ENCODE peak calls at places on chromosomes 4 and X, in five cellular contexts. P is fibroblast of lung, I is fibroblast of pulmonary artery, D is AG09319, Z is astrocyte of the cerebellum. J is an unnamed sample.

GRCh38 chr4:25212822-25213221 is 21.0 kb upstream of the PI4K2B start:
- DNase-seq in I (no peak), Z (no peak), P (no peak), D (no peak), J (no peak)

GRCh38 chrX:10111364-10112148 is 45.2 kb upstream of the CLCN4 start:
- DNase-seq in D (no peak), P (no peak), Z (no peak), I (no peak), J (no peak)

GRCh38 chr4:122584517-122584916 is 36.3 kb downstream of the IL21 start:
- DNase-seq in P (peak; percentile 84), Z (peak; percentile 78), I (peak; percentile 88), D (peak; percentile 16), J (peak; percentile 83)

GRCh38 chr4:63212075-63212474 is 1197.2 kb downstream of the TECRL start:
- DNase-seq in P (peak; percentile 3), D (no peak), I (no peak), Z (peak; percentile 4), J (peak; percentile 7)

GRCh38 chr4:149605601-149606378 is 209.9 kb downstream of the IQCM start:
- DNase-seq in I (peak; percentile 23), D (no peak), P (peak; percentile 85), Z (no peak), J (peak; percentile 26)

GRCh38 chrX:16212436-16212835 is 45.2 kb downstream of the MAGEB17 start:
- DNase-seq in P (no peak), D (no peak), Z (no peak), I (peak; percentile 37), J (peak; percentile 40)

GRCh38 chr4:47705326-47705981 is 132.4 kb downstream of the CORIN start:
- DNase-seq in P (peak; percentile 15), I (peak; percentile 35), Z (no peak), D (no peak), J (peak; percentile 78)

GRCh38 chr4:92305148-92305877 is 1.5 kb downstream of the GRID2 start:
- DNase-seq in P (peak; percentile 72), D (no peak), Z (peak; percentile 27), I (peak; percentile 62), J (peak; percentile 48)

GRCh38 chr4:143358923-143359694 is 22.4 kb downstream of the GAB1 start:
- DNase-seq in D (no peak), P (peak; percentile 69), I (peak; percentile 83), Z (no peak), J (peak; percentile 93)

GRCh38 chrX:68921937-68922456 is 93.2 kb downstream of the EFNB1 start:
- DNase-seq in D (no peak), I (no peak), Z (no peak), P (no peak), J (no peak)

GRCh38 chr4:81237791-81238190 is 22.8 kb upstream of the PRKG2 start:
- DNase-seq in Z (no peak), P (no peak), I (no peak), D (no peak), J (no peak)

GRCh38 chr4:177699365-177700213 is 257.4 kb upstream of the AGA start:
- DNase-seq in D (no peak), I (peak; percentile 23), Z (peak; percentile 49), P (peak; percentile 80), J (peak; percentile 20)

GRCh38 chr4:26050212-26050643 is 136.2 kb downstream of the SMIM20 start:
- DNase-seq in P (no peak), I (no peak), Z (no peak), D (no peak), J (no peak)

GRCh38 chr4:88843067-88843723 is 145.6 kb upstream of the NAP1L5 start:
- DNase-seq in D (no peak), I (no peak), Z (no peak), P (no peak), J (peak; percentile 47)

GRCh38 chr4:123667496-123667895 is 270.9 kb downstream of the SPRY1 start:
- DNase-seq in Z (no peak), D (no peak), P (peak; percentile 70), I (peak; percentile 27), J (no peak)

GRCh38 chr4:118264096-118264495 is 88.7 kb downstream of the PRSS12 start:
- DNase-seq in Z (no peak), I (no peak), D (no peak), P (no peak), J (no peak)

GRCh38 chr4:29467044-29467717 is 1253.0 kb upstream of the PCDH7 start:
- DNase-seq in I (peak; percentile 5), Z (no peak), D (no peak), P (peak; percentile 1), J (no peak)

GRCh38 chrX:125202486-125203378 is 116.9 kb upstream of the TEX13C start:
- DNase-seq in P (no peak), D (no peak), Z (no peak), I (no peak), J (no peak)

GRCh38 chr4:13721894-13722293 is 94.4 kb upstream of the BOD1L1 start:
- DNase-seq in Z (no peak), P (no peak), I (no peak), D (no peak), J (no peak)

GRCh38 chrX:47595701-47596655 is 13.7 kb downstream of the TIMP1 start:
- DNase-seq in P (peak; percentile 83), Z (peak; percentile 33), I (peak; percentile 94), D (no peak), J (peak; percentile 93)

GRCh38 chr4:113996599-113997177 is 17.2 kb upstream of the ARSJ start:
- DNase-seq in P (peak; percentile 55), I (no peak), D (no peak), Z (no peak), J (no peak)

GRCh38 chrX:6729581-6729980 is 194.7 kb upstream of the VCX3A start:
- DNase-seq in Z (no peak), P (no peak), I (no peak), D (no peak), J (no peak)

GRCh38 chr4:15955670-15956069 is 7.3 kb downstream of the FGFBP2 start:
- DNase-seq in I (peak; percentile 23), Z (no peak), D (no peak), P (peak; percentile 13), J (peak; percentile 54)

GRCh38 chr4:124135409-124135813 is 577.1 kb downstream of the ANKRD50 start:
- DNase-seq in D (peak; percentile 8), Z (peak; percentile 96), P (peak; percentile 98), I (peak; percentile 83), J (peak; percentile 66)

GRCh38 chrX:39425124-39425806 is 624.0 kb downstream of the MID1IP1 start:
- DNase-seq in P (no peak), Z (no peak), I (no peak), D (no peak), J (no peak)

GRCh38 chr4:90546114-90546513 is 418.9 kb downstream of the CCSER1 start:
- DNase-seq in Z (no peak), I (peak; percentile 3), D (no peak), P (peak; percentile 3), J (no peak)

GRCh38 chr4:98261291-98262271 is at the start of gene RAP1GDS1:
- DNase-seq in Z (peak; percentile 29), D (peak; percentile 20), I (peak; percentile 76), P (peak; percentile 80), J (peak; percentile 78)

GRCh38 chrX:41275661-41276609 is 58.0 kb upstream of the DDX3X start:
- DNase-seq in D (peak; percentile 24), Z (no peak), P (peak; percentile 48), I (peak; percentile 63), J (peak; percentile 59)

GRCh38 chrX:103066606-103067005 is 2.6 kb upstream of the BEX1 start:
- DNase-seq in D (no peak), P (peak; percentile 9), Z (peak; percentile 1), I (peak; percentile 42), J (peak; percentile 62)

GRCh38 chrX:13851996-13852695 is 35.3 kb upstream of the GPM6B start:
- DNase-seq in P (no peak), I (no peak), D (no peak), Z (no peak), J (no peak)
- TF ChIP-seq CTCF in P (no peak), I (no peak), D (no peak), Z (no peak), J (no peak)

GRCh38 chr4:1009647-1010521 is 1.5 kb upstream of the FGFRL1 start:
- DNase-seq in P (peak; percentile 23), Z (no peak), I (peak; percentile 56), D (no peak), J (peak; percentile 61)
- TF ChIP-seq CTCF in P (peak; percentile 7), Z (peak; percentile 13), I (no peak), D (peak; percentile 10), J (peak; percentile 23)

DNA sequence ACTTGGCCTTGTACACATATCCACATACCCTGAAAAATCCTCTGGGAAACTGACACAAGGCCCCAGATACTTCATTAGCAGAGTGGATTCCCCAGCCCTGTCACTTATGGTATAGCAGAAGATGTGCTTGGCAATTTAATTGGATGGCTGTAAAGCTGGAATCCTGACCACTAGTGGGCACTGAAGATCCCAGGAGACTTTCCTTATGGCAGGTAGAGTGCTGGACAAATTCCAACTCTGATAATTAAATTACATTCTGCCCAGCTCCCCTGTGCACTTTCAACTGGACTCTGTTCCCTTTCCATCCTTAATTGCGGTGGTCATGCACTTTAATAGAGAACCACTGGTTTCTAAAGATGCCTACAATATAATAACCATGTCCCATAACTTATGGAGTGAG is 119.8 kb downstream of the DCK start:
- DNase-seq in Z (no peak), P (no peak), I (no peak), D (no peak), J (no peak)
- TF ChIP-seq CTCF in Z (no peak), P (no peak), I (peak; percentile 10), D (no peak), J (peak; percentile 32)

GRCh38 chrX:143648705-143649104 is 12.8 kb upstream of the SLITRK4 start:
- DNase-seq in D (no peak), Z (no peak), I (no peak), P (no peak), J (no peak)
- TF ChIP-seq CTCF in D (no peak), Z (no peak), I (peak; percentile 19), P (no peak), J (no peak)

GRCh38 chr4:135319685-135320084 is 1118.1 kb upstream of the PABPC4L start:
- DNase-seq in Z (no peak), D (no peak), I (peak; percentile 1), P (no peak), J (peak; percentile 27)
- TF ChIP-seq CTCF in Z (peak; percentile 8), D (no peak), I (peak; percentile 10), P (no peak), J (peak; percentile 29)

DNA sequence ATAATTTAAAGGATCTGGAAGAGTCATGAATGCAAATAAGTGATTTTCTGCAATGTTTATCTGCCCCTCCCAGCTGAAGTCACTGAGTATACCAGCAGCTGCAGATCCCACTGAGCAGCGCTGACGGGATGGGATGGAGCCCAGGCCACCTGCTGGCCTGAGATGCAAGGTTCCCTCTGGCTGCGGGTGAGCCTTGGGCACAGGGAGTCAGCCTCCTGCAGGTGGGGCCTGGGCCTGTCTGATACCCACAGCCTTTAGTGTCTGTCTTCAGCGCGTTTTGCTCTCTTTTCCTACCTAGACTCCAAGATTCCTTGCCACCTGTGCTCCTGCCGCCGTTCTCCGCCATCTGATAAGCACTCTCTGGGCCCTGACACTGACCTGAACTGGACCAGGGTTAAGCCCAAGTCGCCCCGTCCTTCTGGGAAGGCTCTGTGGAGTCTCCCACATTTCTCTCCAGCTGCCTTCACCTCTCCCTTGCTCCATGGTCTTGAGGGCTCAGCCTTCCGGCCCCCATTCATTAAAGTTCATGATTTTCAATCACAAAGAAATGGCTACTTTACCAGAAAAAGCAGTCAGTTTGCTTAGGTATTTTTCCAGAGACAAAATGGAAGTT is 223.1 kb upstream of the FAT1 start:
- DNase-seq in P (peak; percentile 37), D (no peak), Z (no peak), I (peak; percentile 42), J (peak; percentile 60)
- TF ChIP-seq CTCF in P (no peak), D (peak; percentile 2), Z (peak; percentile 44), I (peak; percentile 37), J (peak; percentile 62)

GRCh38 chr4:176123710-176124407 is 58.2 kb downstream of the WDR17 start:
- DNase-seq in D (no peak), P (peak; percentile 6), Z (no peak), I (peak; percentile 21), J (peak; percentile 33)
- TF ChIP-seq CTCF in D (peak; percentile 60), P (peak; percentile 47), Z (peak; percentile 78), I (peak; percentile 68), J (peak; percentile 72)